ENCODE peak calls at places on chromosomes 7 and 10, in six cellular contexts. K, J, O, B, R and A are unnamed samples. For H3K27me3 and H3K36me3, the result is how much of the 10 kb centered on the place peaks cover.

GRCh38 chr7:29019896-29020295 is 61.8 kb upstream of the TRIL start:
- DNase-seq in K (no peak), J (no peak), O (no peak), B (peak), R (no peak), A (no peak)

GRCh38 chr7:143285806-143286521 is 1.2 kb downstream of the TMEM139 start:
- DNase-seq in K (no peak), J (no peak), O (no peak), B (no peak), R (no peak), A (no peak)

GRCh38 chr7:15652776-15653290 is 33.6 kb downstream of the MEOX2 start:
- DNase-seq in K (no peak), J (no peak), O (no peak), B (no peak), R (no peak), A (no peak)

GRCh38 chr10:47062801-47063200 is 151.6 kb downstream of the PTPN20 start:
- DNase-seq in K (no peak), J (no peak), O (no peak), B (no peak), R (no peak), A (no peak)

GRCh38 chr7:48025630-48026029 is 3.3 kb downstream of the SUN3 start:
- DNase-seq in K (peak), J (no peak), O (no peak), B (no peak), R (no peak), A (no peak)

GRCh38 chr10:109992485-109992884 is 15.3 kb upstream of the ADD3 start:
- DNase-seq in K (no peak), J (no peak), O (no peak), B (no peak), R (no peak), A (no peak)

GRCh38 chr10:33341638-33342037 is 7.2 kb upstream of the NRP1 start:
- DNase-seq in K (no peak), J (no peak), O (no peak), B (no peak), R (no peak), A (no peak)

GRCh38 chr7:19708397-19709248 is at the start of gene POLR1F:
- DNase-seq in K (peak), J (peak), O (peak), B (peak), R (peak), A (peak)

GRCh38 chr10:26386800-26387199 is 51.3 kb upstream of the APBB1IP start:
- DNase-seq in K (no peak), J (no peak), O (no peak), B (no peak), R (no peak), A (no peak)

GRCh38 chr10:132394936-132395703 is 1.9 kb upstream of the PWWP2B start:
- DNase-seq in K (no peak), J (no peak), O (no peak), B (no peak), R (peak), A (no peak)

GRCh38 chr10:20674870-20675385 is 222.2 kb downstream of the NEBL start:
- DNase-seq in K (no peak), J (no peak), O (no peak), B (no peak), R (no peak), A (no peak)

GRCh38 chr7:141483044-141483443 is 68.2 kb upstream of the AGK start:
- DNase-seq in K (no peak), J (no peak), O (no peak), B (no peak), R (no peak), A (no peak)

GRCh38 chr10:6713716-6714115 is 133.6 kb upstream of the PRKCQ start:
- DNase-seq in K (no peak), J (no peak), O (no peak), B (no peak), R (no peak), A (no peak)

GRCh38 chr7:6530626-6531491 is 20.4 kb downstream of the GRID2IP start:
- DNase-seq in K (no peak), J (no peak), O (no peak), B (no peak), R (no peak), A (no peak)

GRCh38 chr10:71312840-71313789 is 5.9 kb upstream of the SLC29A3 start:
- DNase-seq in K (no peak), J (peak), O (peak), B (peak), R (peak), A (no peak)

GRCh38 chr10:65805993-65806392 is 1119.8 kb upstream of the LRRTM3 start:
- DNase-seq in K (no peak), J (no peak), O (no peak), B (no peak), R (no peak), A (no peak)

GRCh38 chr10:47405829-47406547 is 21.9 kb upstream of the ZNF488 start:
- DNase-seq in K (peak), J (no peak), O (peak), B (no peak), R (no peak), A (no peak)

GRCh38 chr7:3134715-3135114 is 91.0 kb upstream of the CARD11 start:
- DNase-seq in K (no peak), J (no peak), O (no peak), B (no peak), R (no peak), A (no peak)

GRCh38 chr10:83915801-83916200 is 223.5 kb upstream of the GHITM start:
- DNase-seq in K (no peak), J (no peak), O (no peak), B (no peak), R (no peak), A (no peak)

GRCh38 chr10:23202736-23203135 is 10.6 kb downstream of the PTF1A start:
- DNase-seq in K (no peak), J (no peak), O (no peak), B (no peak), R (no peak), A (no peak)

GRCh38 chr7:159158888-159159405 is 14.3 kb upstream of the VIPR2 start:
- DNase-seq in K (no peak), J (no peak), O (no peak), B (no peak), R (no peak), A (no peak)

GRCh38 chr10:60951272-60951724 is 7.3 kb upstream of the RHOBTB1 start:
- DNase-seq in K (no peak), J (no peak), O (no peak), B (no peak), R (no peak), A (no peak)

GRCh38 chr7:37076668-37077067 is 352.4 kb upstream of the AOAH start:
- DNase-seq in K (no peak), J (no peak), O (no peak), B (no peak), R (no peak), A (no peak)

GRCh38 chr10:133257489-133258065 is 19.1 kb downstream of the ADAM8 start:
- DNase-seq in K (no peak), J (peak), O (peak), B (peak), R (peak), A (no peak)

GRCh38 chr7:38607466-38607865 is 23.7 kb downstream of the AMPH start:
- DNase-seq in K (peak), J (no peak), O (no peak), B (no peak), R (no peak), A (no peak)

GRCh38 chr7:70952311-70952710 is 179.6 kb upstream of the GALNT17 start:
- DNase-seq in K (no peak), J (no peak), O (no peak), B (no peak), R (no peak), A (no peak)

GRCh38 chr7:27174077-27175004 is at the start of gene HOXA10:
- DNase-seq in K (no peak), J (no peak), O (peak), B (peak), R (peak), A (no peak)

GRCh38 chr7:157682064-157682945 is 345.5 kb downstream of the DNAJB6 start:
- DNase-seq in K (no peak), J (no peak), O (no peak), B (no peak), R (no peak), A (no peak)

GRCh38 chr7:157684157-157684595 is 347.4 kb downstream of the DNAJB6 start:
- DNase-seq in K (no peak), J (no peak), O (no peak), B (no peak), R (no peak), A (no peak)

GRCh38 chr7:157684596-157685429 is 348.0 kb downstream of the DNAJB6 start:
- DNase-seq in K (no peak), J (no peak), O (no peak), B (no peak), R (no peak), A (no peak)

GRCh38 chr7:157683251-157684156 is 346.7 kb downstream of the DNAJB6 start:
- DNase-seq in K (no peak), J (no peak), O (no peak), B (no peak), R (no peak), A (no peak)

DNA sequence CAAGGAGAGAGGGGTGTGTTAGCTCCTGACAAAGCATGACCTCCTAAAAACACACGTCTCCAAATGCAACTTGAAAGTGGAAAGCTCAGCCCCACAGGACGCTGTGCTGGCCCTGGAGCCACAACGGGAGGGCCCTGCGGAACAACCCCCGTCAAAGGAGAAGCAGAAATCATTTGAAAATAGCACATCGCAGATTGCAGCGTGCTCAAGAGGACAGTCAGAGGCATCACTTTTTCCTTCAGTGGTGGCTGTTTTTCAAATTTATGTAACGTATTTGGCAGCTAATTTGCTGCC is 346.1 kb downstream of the DNAJB6 start:
- DNase-seq in K (no peak), J (no peak), O (no peak), B (no peak), R (no peak), A (no peak)
- H3K27me3 ChIP-seq in K (half or more), J (under half), O (under half), B (half or more), R (under half), A (half or more)

DNA sequence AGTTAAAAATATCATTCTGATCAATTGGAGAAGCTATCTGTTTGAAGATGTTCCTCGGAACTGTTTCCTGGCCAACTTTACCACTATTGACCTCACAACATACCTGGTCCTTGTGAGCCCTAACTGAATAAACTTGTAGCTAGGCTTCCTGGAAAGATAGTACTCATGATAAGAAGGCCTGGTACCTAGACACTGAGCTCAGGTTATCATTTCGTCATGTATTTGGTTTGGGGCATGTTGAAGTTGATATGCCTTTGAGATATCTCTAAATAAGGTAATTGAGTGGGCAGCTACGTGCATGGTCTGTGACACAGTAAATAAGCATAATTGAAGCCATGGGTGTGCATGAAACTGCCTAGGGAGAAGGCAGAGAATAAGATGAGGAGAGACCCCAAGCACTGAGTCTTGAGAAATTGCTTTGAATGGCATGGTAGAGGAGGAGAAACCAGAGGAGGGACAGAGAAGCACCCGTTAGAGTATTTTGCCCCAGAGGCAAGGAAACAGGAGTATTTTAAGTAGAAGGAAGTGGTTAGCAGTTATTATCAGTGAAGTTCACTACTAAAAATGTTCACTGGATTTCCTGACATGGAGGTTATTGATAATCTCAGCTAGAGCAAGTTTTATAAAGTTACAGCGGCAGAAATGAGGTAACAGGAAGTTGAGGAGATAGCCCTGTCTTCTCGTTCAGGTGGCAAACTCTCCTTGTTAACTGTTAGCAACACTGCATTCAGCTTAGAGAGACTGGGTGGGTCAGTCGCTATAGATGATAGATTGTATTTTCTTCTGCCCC is 55.6 kb downstream of the CC2D2B start:
- DNase-seq in K (no peak), J (no peak), O (no peak), B (no peak), R (no peak), A (no peak)
- H3K4me3 ChIP-seq in K (no peak), J (no peak), O (no peak), B (no peak), R (no peak), A (no peak)

DNA sequence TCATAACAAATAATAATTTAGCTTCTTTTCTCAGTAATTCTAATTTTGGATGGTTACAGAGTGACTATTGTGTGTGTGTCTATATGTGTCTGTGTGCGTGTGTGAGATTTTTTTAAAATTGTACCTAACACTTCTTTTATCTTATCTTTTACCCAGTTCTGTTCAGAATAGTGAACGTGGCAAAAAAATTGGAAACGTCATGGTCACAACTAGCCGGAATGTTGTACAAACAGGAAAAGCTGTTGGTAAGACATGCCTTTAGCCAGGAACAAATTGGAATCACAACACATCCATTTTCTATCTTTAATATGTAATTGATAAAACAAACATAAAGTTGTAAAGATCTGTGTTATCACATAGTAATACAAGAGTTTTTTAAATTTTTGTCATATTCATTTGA is 85.4 kb downstream of the AVL9 start:
- DNase-seq in K (no peak), J (no peak), O (no peak), B (no peak), R (no peak), A (no peak)
- H3K36me3 ChIP-seq in K (half or more), J (under half), O (under half), B (under half), R (under half), A (under half)

DNA sequence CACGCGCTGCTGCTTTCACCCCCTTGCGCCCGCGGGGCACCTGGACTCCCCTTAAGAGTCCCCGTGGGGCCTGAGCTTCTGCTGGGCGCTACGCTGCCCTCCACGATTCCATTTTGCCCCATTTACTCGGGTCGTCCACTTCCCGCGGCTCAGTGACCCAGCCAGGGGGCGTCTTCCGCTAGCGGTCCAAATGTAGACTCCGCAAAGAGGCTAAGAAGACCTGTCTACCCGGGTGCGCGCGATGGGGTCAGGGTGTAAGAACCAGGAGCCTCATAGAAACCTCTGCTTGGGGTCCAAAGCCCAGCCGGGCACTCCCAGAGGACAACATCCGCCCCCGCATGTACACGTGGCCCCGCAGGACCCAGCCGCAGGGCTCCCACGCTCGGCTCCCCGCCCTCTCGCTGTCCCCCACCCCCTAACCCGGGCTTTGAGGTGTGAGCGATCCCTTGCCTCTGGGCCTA is 5.2 kb upstream of the HMX2 start:
- DNase-seq in K (no peak), J (no peak), O (no peak), B (no peak), R (no peak), A (no peak)
- H3K27me3 ChIP-seq in K (under half), J (half or more), O (half or more), B (half or more), R (under half), A (half or more)

GRCh38 chr7:132776105-132776504 is 199.8 kb upstream of the PLXNA4 start:
- DNase-seq in K (no peak), J (no peak), O (no peak), B (no peak), R (no peak), A (no peak)
- H3K4me3 ChIP-seq in K (no peak), J (no peak), O (no peak), B (no peak), R (no peak), A (no peak)

GRCh38 chr7:75536940-75537538 is 44.9 kb downstream of the SPDYE5 start:
- DNase-seq in K (no peak), J (no peak), O (no peak), B (no peak), R (no peak), A (no peak)
- H3K36me3 ChIP-seq in K (under half), J (under half), O (under half), B (under half), R (under half), A (under half)

GRCh38 chr7:868189-868486 is 8.2 kb upstream of the GET4 start:
- DNase-seq in K (no peak), J (no peak), O (no peak), B (no peak), R (no peak), A (no peak)
- H3K27me3 ChIP-seq in K (under half), J (under half), O (under half), B (under half), R (under half), A (under half)

GRCh38 chr7:26103541-26104070 is 48.4 kb upstream of the NFE2L3 start:
- DNase-seq in K (peak), J (no peak), O (no peak), B (no peak), R (no peak), A (no peak)

GRCh38 chr7:26097837-26098668 is 53.9 kb upstream of the NFE2L3 start:
- DNase-seq in K (peak), J (no peak), O (no peak), B (no peak), R (no peak), A (no peak)

GRCh38 chr7:26102176-26102575 is 49.8 kb upstream of the NFE2L3 start:
- DNase-seq in K (peak), J (no peak), O (no peak), B (no peak), R (no peak), A (no peak)

GRCh38 chr7:26100940-26101339 is 51.1 kb upstream of the NFE2L3 start:
- DNase-seq in K (peak), J (no peak), O (no peak), B (no peak), R (no peak), A (no peak)

DNA sequence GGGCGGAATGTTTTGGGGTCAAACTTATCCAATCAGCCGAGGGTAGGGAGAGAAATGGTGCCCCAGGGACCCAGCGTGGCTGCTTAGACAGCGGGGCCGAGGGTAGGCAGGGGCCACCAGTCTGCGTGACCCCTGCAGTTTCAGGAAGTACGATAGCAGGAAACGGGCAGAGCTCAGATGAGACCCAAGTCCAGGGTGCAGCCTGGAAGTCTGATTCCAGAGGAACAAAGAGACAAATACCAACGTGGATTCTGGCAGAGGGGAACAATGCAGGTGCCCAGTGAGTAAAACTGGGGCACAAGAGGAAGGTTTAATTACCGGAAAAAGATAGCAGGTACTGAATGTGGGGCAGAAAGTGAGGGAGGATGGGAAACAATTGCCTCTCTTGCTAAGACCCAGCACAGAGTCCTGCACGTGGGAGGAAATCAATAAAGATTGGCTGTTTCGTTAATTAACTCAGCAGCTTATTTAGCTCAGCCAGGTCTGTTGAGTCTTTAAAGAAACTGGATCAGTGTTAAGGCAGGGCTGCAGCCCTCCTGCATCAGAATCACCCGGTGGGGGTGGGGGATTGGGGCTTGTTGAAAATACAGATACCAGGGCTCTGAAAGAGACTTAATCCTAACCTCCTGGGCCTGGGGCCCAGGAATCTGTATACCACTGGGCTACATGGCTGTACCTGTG is 50.4 kb upstream of the NFE2L3 start:
- DNase-seq in K (peak), J (no peak), O (no peak), B (peak), R (no peak), A (no peak)
- H3K4me3 ChIP-seq in K (no peak), J (no peak), O (no peak), B (no peak), R (no peak), A (no peak)

GRCh38 chr7:99456288-99456687 is 9.7 kb downstream of the ATP5MF start:
- DNase-seq in K (no peak), J (no peak), O (no peak), B (no peak), R (no peak), A (no peak)

GRCh38 chr7:99459087-99459486 is 6.9 kb downstream of the ATP5MF start:
- DNase-seq in K (no peak), J (peak), O (no peak), B (peak), R (no peak), A (no peak)

GRCh38 chr7:99457646-99458493 is 8.1 kb downstream of the ATP5MF start:
- DNase-seq in K (no peak), J (no peak), O (no peak), B (peak), R (no peak), A (no peak)

GRCh38 chr7:99455874-99456273 is 10.1 kb downstream of the ATP5MF start:
- DNase-seq in K (no peak), J (no peak), O (no peak), B (no peak), R (no peak), A (no peak)

DNA sequence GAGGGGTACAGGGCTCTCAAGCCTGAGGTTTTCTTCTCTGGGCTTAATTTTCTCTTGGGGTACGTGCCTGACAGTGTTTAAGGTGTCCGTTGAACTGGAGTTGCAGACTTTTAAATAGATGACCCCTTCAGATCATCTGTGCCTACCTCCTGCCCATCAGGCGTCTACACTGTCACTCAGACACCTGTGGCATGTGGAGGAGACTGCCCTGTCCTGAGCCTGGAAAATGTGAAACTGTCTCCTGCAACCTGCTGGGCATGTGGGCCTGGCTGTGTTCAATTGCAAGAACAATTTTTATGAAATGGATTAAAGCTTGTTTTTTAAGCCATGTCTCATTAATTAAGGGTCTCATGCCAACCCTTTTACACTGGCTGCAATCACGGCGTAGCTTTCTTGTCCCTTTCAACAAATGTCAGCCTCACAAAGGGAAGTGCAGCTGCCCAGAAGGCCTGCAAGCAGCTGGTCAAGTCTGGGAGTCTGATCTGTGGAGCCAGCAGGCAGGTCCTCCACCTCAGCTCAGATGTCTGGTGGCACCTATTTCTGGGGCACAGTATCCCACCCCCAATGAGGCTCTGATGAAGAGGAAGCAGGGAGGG is 8.8 kb downstream of the ATP5MF start:
- DNase-seq in K (no peak), J (no peak), O (no peak), B (peak), R (no peak), A (no peak)
- H3K36me3 ChIP-seq in K (under half), J (half or more), O (under half), B (under half), R (under half), A (under half)